ENCODE peak calls at places on chromosomes 3 and 15, in eight cellular contexts. Y, H, T, I, G, N, L and P are unnamed samples.

GRCh38 chr15:88658070-88658965 is 19.5 kb downstream of the ISG20 start:
- DNase-seq in Y (no peak), H (no peak), T (no peak), I (no peak), G (no peak), N (no peak), L (no peak), P (no peak)

GRCh38 chr15:41878355-41878699 is 15.5 kb downstream of the SPTBN5 start:
- DNase-seq in Y (no peak), H (no peak), T (no peak), I (no peak), G (no peak), N (no peak), L (no peak), P (no peak)

GRCh38 chr3:81886081-81886480 is 124.6 kb upstream of the GBE1 start:
- DNase-seq in Y (peak; percentile 48), H (no peak), T (no peak), I (no peak), G (peak; percentile 30), N (no peak), L (no peak), P (no peak)

GRCh38 chr3:64431717-64432116 is 206.5 kb upstream of the PRICKLE2 start:
- DNase-seq in Y (peak; percentile 31), H (no peak), T (no peak), I (no peak), G (no peak), N (no peak), L (no peak), P (no peak)

GRCh38 chr3:126370606-126371005 is 13.4 kb upstream of the KLF15 start:
- DNase-seq in Y (no peak), H (no peak), T (no peak), I (no peak), G (no peak), N (no peak), L (no peak), P (no peak)

GRCh38 chr3:192106528-192106927 is 620.8 kb downstream of the FGF12 start:
- DNase-seq in Y (no peak), H (no peak), T (no peak), I (no peak), G (no peak), N (no peak), L (no peak), P (no peak)

GRCh38 chr15:78390823-78391222 is 47.2 kb upstream of the IREB2 start:
- DNase-seq in Y (peak; percentile 44), H (no peak), T (no peak), I (peak; percentile 68), G (no peak), N (no peak), L (no peak), P (no peak)

GRCh38 chr3:102141096-102141912 is 292.0 kb downstream of the NFKBIZ start:
- DNase-seq in Y (no peak), H (no peak), T (no peak), I (no peak), G (peak; percentile 91), N (no peak), L (no peak), P (no peak)

GRCh38 chr3:138230525-138230924 is 43.4 kb downstream of the ARMC8 start:
- DNase-seq in Y (peak; percentile 25), H (no peak), T (peak; percentile 13), I (no peak), G (no peak), N (no peak), L (peak; percentile 25), P (no peak)

GRCh38 chr3:14542656-14543055 is 2.5 kb upstream of the GRIP2 start:
- DNase-seq in Y (no peak), H (no peak), T (no peak), I (no peak), G (no peak), N (no peak), L (no peak), P (no peak)

GRCh38 chr3:172156309-172156998 is 117.1 kb downstream of the FNDC3B start:
- DNase-seq in Y (no peak), H (no peak), T (peak; percentile 95), I (no peak), G (no peak), N (no peak), L (no peak), P (peak; percentile 65)

GRCh38 chr3:3627104-3627503 is 172.1 kb upstream of the LRRN1 start:
- DNase-seq in Y (no peak), H (no peak), T (no peak), I (no peak), G (no peak), N (no peak), L (no peak), P (no peak)

GRCh38 chr3:108345492-108346205 is 49.3 kb downstream of the HHLA2 start:
- DNase-seq in Y (peak; percentile 4), H (no peak), T (no peak), I (no peak), G (no peak), N (no peak), L (no peak), P (no peak)

GRCh38 chr3:72756900-72757299 is 91.3 kb downstream of the SHQ1 start:
- DNase-seq in Y (no peak), H (peak; percentile 92), T (no peak), I (no peak), G (no peak), N (no peak), L (peak; percentile 77), P (no peak)

GRCh38 chr3:22474706-22475470 is 723.9 kb upstream of the ZNF385D start:
- DNase-seq in Y (peak; percentile 80), H (peak; percentile 8), T (peak; percentile 5), I (no peak), G (no peak), N (no peak), L (no peak), P (peak; percentile 11)

GRCh38 chr15:71921191-71921590 is 110.8 kb downstream of the NR2E3 start:
- DNase-seq in Y (peak; percentile 23), H (no peak), T (peak; percentile 78), I (no peak), G (no peak), N (no peak), L (no peak), P (no peak)

GRCh38 chr3:120418866-120419490 is 31.8 kb downstream of the FSTL1 start:
- DNase-seq in Y (peak; percentile 54), H (peak; percentile 72), T (peak; percentile 54), I (no peak), G (no peak), N (peak; percentile 57), L (peak; percentile 18), P (peak; percentile 76)

GRCh38 chr3:161549251-161549650 is 52.6 kb downstream of the OTOL1 start:
- DNase-seq in Y (peak; percentile 40), H (no peak), T (no peak), I (no peak), G (no peak), N (no peak), L (no peak), P (no peak)

GRCh38 chr3:31343075-31343474 is 189.7 kb upstream of the STT3B start:
- DNase-seq in Y (peak; percentile 59), H (no peak), T (no peak), I (no peak), G (no peak), N (no peak), L (no peak), P (no peak)

GRCh38 chr3:81308296-81308695 is 453.1 kb downstream of the GBE1 start:
- DNase-seq in Y (peak; percentile 9), H (no peak), T (no peak), I (no peak), G (no peak), N (no peak), L (no peak), P (no peak)

GRCh38 chr3:85567074-85567676 is 608.4 kb downstream of the CADM2 start:
- DNase-seq in Y (peak; percentile 38), H (peak; percentile 52), T (peak; percentile 14), I (no peak), G (no peak), N (no peak), L (no peak), P (peak; percentile 73)

GRCh38 chr3:187973977-187974856 is 179.7 kb upstream of the LPP start:
- DNase-seq in Y (no peak), H (no peak), T (no peak), I (no peak), G (no peak), N (no peak), L (no peak), P (no peak)

GRCh38 chr3:187970106-187970505 is 183.9 kb upstream of the LPP start:
- DNase-seq in Y (no peak), H (no peak), T (no peak), I (no peak), G (no peak), N (no peak), L (no peak), P (no peak)

GRCh38 chr3:187971629-187972028 is 182.3 kb upstream of the LPP start:
- DNase-seq in Y (no peak), H (no peak), T (no peak), I (no peak), G (no peak), N (no peak), L (no peak), P (no peak)

GRCh38 chr3:187974857-187975257 is 179.1 kb upstream of the LPP start:
- DNase-seq in Y (no peak), H (no peak), T (no peak), I (no peak), G (no peak), N (no peak), L (no peak), P (no peak)

DNA sequence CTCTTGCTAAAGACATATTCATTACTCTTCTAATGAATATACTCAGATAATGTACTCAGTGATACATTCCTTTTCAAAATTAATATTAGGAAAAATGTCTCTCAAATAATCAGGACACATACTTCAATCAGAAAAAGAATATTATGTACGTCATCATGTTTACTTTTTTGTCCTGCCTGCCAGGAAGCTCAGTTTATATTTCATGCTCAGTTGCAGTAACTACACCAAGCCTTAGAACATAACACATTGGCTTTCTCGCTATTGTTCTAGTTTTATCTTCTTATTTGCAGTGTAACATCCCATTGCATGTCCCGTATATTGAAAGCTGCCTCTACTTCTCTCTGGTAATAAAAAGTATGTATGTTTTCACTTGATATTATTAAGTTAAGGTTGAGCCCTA is 181.5 kb upstream of the LPP start:
- DNase-seq in Y (no peak), H (no peak), T (no peak), I (no peak), G (no peak), N (no peak), L (no peak), P (no peak)
- H3K4me3 ChIP-seq in Y (no peak overlapping the region), H (no peak overlapping the region), T (no peak overlapping the region), I (no peak overlapping the region), G (no peak overlapping the region), N (no peak overlapping the region), L (no peak overlapping the region), P (no peak overlapping the region)

GRCh38 chr15:26081758-26082068 is 218.6 kb upstream of the ATP10A start:
- DNase-seq in Y (no peak), H (no peak), T (no peak), I (no peak), G (no peak), N (no peak), L (no peak), P (no peak)
- H3K4me3 ChIP-seq in Y (peak overlapping the region; percentile 10), H (peak overlapping the region; percentile 31), T (no peak overlapping the region), I (no peak overlapping the region), G (no peak overlapping the region), N (no peak overlapping the region), L (no peak overlapping the region), P (no peak overlapping the region)

GRCh38 chr3:184813357-184813756 is 1.4 kb downstream of the VPS8 start:
- DNase-seq in Y (no peak), H (no peak), T (no peak), I (no peak), G (no peak), N (no peak), L (no peak), P (no peak)
- H3K4me3 ChIP-seq in Y (no peak overlapping the region), H (peak overlapping the region; percentile 89), T (peak overlapping the region; percentile 88), I (peak overlapping the region; percentile 94), G (peak overlapping the region; percentile 87), N (no peak overlapping the region), L (peak overlapping the region; percentile 94), P (no peak overlapping the region)

GRCh38 chr15:70093481-70094309 is 4.0 kb downstream of the TLE3 start:
- DNase-seq in Y (peak; percentile 49), H (no peak), T (no peak), I (no peak), G (peak; percentile 38), N (peak; percentile 57), L (no peak), P (no peak)
- H3K4me3 ChIP-seq in Y (no peak overlapping the region), H (peak overlapping the region; percentile 80), T (no peak overlapping the region), I (no peak overlapping the region), G (peak overlapping the region; percentile 94), N (no peak overlapping the region), L (peak overlapping the region; percentile 24), P (no peak overlapping the region)